ENCODE peak calls at places on chromosomes 1 and 21, in nine cellular contexts. P is heart right ventricle; O is Karpas-422; R is foreskin fibroblast; E is psoas muscle; U is MM.1S; W is ovary; Q is transverse colon; M is CD8-positive, alpha-beta memory T cell. J is an unnamed sample.

GRCh38 chr1:234584926-234585325 is 25.1 kb downstream of the IRF2BP2 start:
- DNase-seq in U (no peak), W (peak), M (no peak), O (no peak), Q (peak), P (peak), E (no peak), R (peak), J (no peak)

GRCh38 chr1:5244631-5245285 is 590.3 kb downstream of the AJAP1 start:
- DNase-seq in M (no peak), W (no peak), U (no peak), P (no peak), R (no peak), Q (no peak), O (no peak), E (no peak), J (no peak)

GRCh38 chr1:147771216-147772125 is 11.1 kb upstream of the GJA5 start:
- DNase-seq in O (peak), U (no peak), M (no peak), R (peak), P (peak), E (peak), W (no peak), Q (no peak), J (no peak)

GRCh38 chr1:87201768-87202167 is 126.9 kb upstream of the LMO4 start:
- DNase-seq in U (no peak), M (no peak), Q (no peak), O (no peak), E (no peak), P (no peak), W (no peak), R (no peak), J (no peak)

GRCh38 chr1:210367561-210367960 is 38.9 kb downstream of the HHAT start:
- DNase-seq in U (no peak), E (no peak), P (no peak), W (no peak), R (no peak), O (peak), M (no peak), Q (no peak), J (no peak)

GRCh38 chr1:79852004-79852403 is 845.5 kb upstream of the ADGRL4 start:
- DNase-seq in Q (no peak), W (no peak), R (no peak), U (no peak), O (no peak), M (no peak), P (no peak), E (no peak), J (peak)

GRCh38 chr1:199303035-199303434 is 664.2 kb downstream of the PTPRC start:
- DNase-seq in O (no peak), R (no peak), P (no peak), U (no peak), Q (no peak), E (no peak), W (no peak), M (no peak), J (no peak)

GRCh38 chr1:8358897-8359616 is 41.1 kb downstream of the SLC45A1 start:
- DNase-seq in W (no peak), P (no peak), E (peak), U (no peak), M (no peak), R (no peak), Q (no peak), O (no peak), J (no peak)

GRCh38 chr1:117371436-117372151 is 4.3 kb downstream of the MAN1A2 start:
- DNase-seq in Q (no peak), P (no peak), U (no peak), E (no peak), M (no peak), W (no peak), O (no peak), R (no peak), J (no peak)

GRCh38 chr1:41102208-41102607 is 80.7 kb upstream of the SLFNL1 start:
- DNase-seq in U (no peak), P (peak), E (peak), R (peak), Q (peak), W (peak), O (no peak), M (no peak), J (no peak)

GRCh38 chr21:43571976-43572375 is 87.3 kb downstream of the HSF2BP start:
- DNase-seq in Q (no peak), E (peak), P (no peak), R (no peak), W (no peak), M (no peak), U (no peak), O (no peak), J (no peak)

GRCh38 chr1:229841230-229841629 is 215.2 kb downstream of the URB2 start:
- DNase-seq in W (no peak), Q (no peak), R (no peak), O (no peak), P (no peak), E (no peak), U (no peak), M (no peak), J (peak)

GRCh38 chr1:22137006-22137720 is 5.7 kb downstream of the WNT4 start:
- DNase-seq in R (no peak), E (peak), P (no peak), O (no peak), Q (no peak), U (no peak), W (peak), M (no peak), J (no peak)

GRCh38 chr1:157948547-157949152 is 44.8 kb upstream of the KIRREL1 start:
- DNase-seq in W (no peak), R (peak), U (peak), Q (peak), E (no peak), O (peak), M (no peak), P (peak), J (peak)

GRCh38 chr1:77007675-77008074 is 140.4 kb downstream of the ST6GALNAC5 start:
- DNase-seq in P (no peak), E (no peak), W (no peak), U (no peak), R (no peak), M (no peak), O (no peak), Q (no peak), J (no peak)

GRCh38 chr21:17828223-17828622 is 9.1 kb upstream of the C21orf91 start:
- DNase-seq in P (no peak), E (no peak), R (peak), U (no peak), Q (no peak), M (no peak), W (no peak), O (no peak), J (no peak)

GRCh38 chr1:54806931-54807611 is 5.9 kb upstream of the TTC22 start:
- DNase-seq in U (no peak), E (no peak), Q (peak), R (peak), M (peak), W (no peak), O (no peak), P (no peak), J (peak)

GRCh38 chr21:42839271-42840231 is 39.8 kb downstream of the WDR4 start:
- DNase-seq in P (no peak), E (peak), M (no peak), W (no peak), O (no peak), Q (no peak), R (no peak), U (no peak), J (no peak)

GRCh38 chr1:23727362-23727811 is 15.9 kb upstream of the ELOA start:
- DNase-seq in M (no peak), R (peak), Q (peak), W (peak), E (peak), P (no peak), U (no peak), O (no peak), J (peak)

GRCh38 chr1:87231703-87232363 is 96.8 kb upstream of the LMO4 start:
- DNase-seq in M (no peak), Q (no peak), O (no peak), P (no peak), R (no peak), W (no peak), E (no peak), U (no peak), J (no peak)

GRCh38 chr1:7684132-7684531 is 87.0 kb upstream of the VAMP3 start:
- DNase-seq in R (no peak), P (no peak), O (no peak), E (no peak), W (no peak), U (no peak), M (no peak), Q (no peak), J (no peak)

GRCh38 chr1:175126347-175126746 is 58.7 kb downstream of the TNN start:
- DNase-seq in Q (no peak), O (peak), E (no peak), U (no peak), M (no peak), R (no peak), P (no peak), W (no peak), J (no peak)

GRCh38 chr1:97050501-97050900 is 328.9 kb downstream of the PTBP2 start:
- DNase-seq in W (no peak), E (no peak), O (peak), P (no peak), M (no peak), R (peak), U (no peak), Q (no peak), J (peak)

GRCh38 chr1:205568469-205569361 is 63.1 kb downstream of the ELK4 start:
- DNase-seq in M (no peak), O (no peak), R (peak), E (no peak), W (no peak), Q (peak), U (no peak), P (no peak), J (no peak)
- H3K4me3 ChIP-seq in M (no peak), O (no peak), R (no peak), E (peak), W (no peak), Q (peak), U (no peak), P (peak), J (no peak)

GRCh38 chr21:34524671-34525601 is 12.9 kb upstream of the KCNE1 start:
- DNase-seq in O (no peak), W (no peak), Q (no peak), M (no peak), U (no peak), E (no peak), P (no peak), R (peak), J (no peak)
- H3K4me3 ChIP-seq in O (no peak), W (peak), Q (peak), M (no peak), U (no peak), E (peak), P (peak), R (peak), J (no peak)

GRCh38 chr1:56375184-56375837 is 204.1 kb downstream of the PLPP3 start:
- DNase-seq in O (no peak), R (no peak), Q (no peak), P (no peak), U (no peak), E (no peak), W (no peak), M (no peak), J (no peak)
- H3K4me3 ChIP-seq in O (no peak), R (no peak), Q (no peak), P (peak), U (no peak), E (peak), W (no peak), M (no peak), J (no peak)

GRCh38 chr1:31414692-31415370 is 1.8 kb downstream of the SERINC2 start:
- DNase-seq in O (no peak), W (no peak), M (no peak), R (peak), P (no peak), E (no peak), U (no peak), Q (no peak), J (no peak)
- H3K4me3 ChIP-seq in O (no peak), W (no peak), M (no peak), R (peak), P (no peak), E (peak), U (no peak), Q (no peak), J (no peak)

J was measured in GM12865.